ENCODE peak calls at places on chromosome 15, in seven cellular contexts. A is esophagus squamous epithelium; Z is left lung; K is H9; M is CD8-positive, alpha-beta T cell; T is left ventricle myocardium inferior; O is AG10803. S is an unnamed sample.

GRCh38 chr15:60871152-60871551 is 357.9 kb downstream of the RORA start:
- DNase-seq in A (no peak), Z (no peak), K (no peak), M (no peak), T (no peak), O (no peak), S (no peak)

GRCh38 chr15:40277472-40277871 is 5.4 kb downstream of the ANKRD63 start:
- DNase-seq in A (no peak), Z (no peak), K (no peak), M (no peak), T (no peak), O (no peak), S (no peak)

GRCh38 chr15:57767526-57767925 is 61.0 kb downstream of the POLR2M start:
- DNase-seq in A (no peak), Z (no peak), K (no peak), M (no peak), T (no peak), O (no peak), S (no peak)

GRCh38 chr15:39657714-39658113 is 76.8 kb downstream of the THBS1 start:
- DNase-seq in A (no peak), Z (no peak), K (no peak), M (no peak), T (no peak), O (peak), S (no peak)

GRCh38 chr15:38886315-38887163 is 321.9 kb upstream of the RASGRP1 start:
- DNase-seq in A (no peak), Z (no peak), K (no peak), M (no peak), T (no peak), O (peak), S (no peak)

GRCh38 chr15:30990036-30990435 is 1.4 kb downstream of the MTMR10 start:
- DNase-seq in A (no peak), Z (no peak), K (no peak), M (no peak), T (no peak), O (no peak), S (no peak)

GRCh38 chr15:77821188-77821958 is 188.7 kb upstream of the LINGO1 start:
- DNase-seq in A (no peak), Z (no peak), K (peak), M (no peak), T (peak), O (peak), S (no peak)

GRCh38 chr15:42060477-42060763 is 33.9 kb downstream of the PLA2G4D start:
- DNase-seq in A (no peak), Z (no peak), K (no peak), M (no peak), T (no peak), O (no peak), S (no peak)

GRCh38 chr15:40285151-40285898 is 2.5 kb upstream of the ANKRD63 start:
- DNase-seq in A (no peak), Z (no peak), K (no peak), M (no peak), T (no peak), O (peak), S (no peak)

GRCh38 chr15:85671156-85671555 is 123.6 kb downstream of the KLHL25 start:
- DNase-seq in A (no peak), Z (no peak), K (no peak), M (no peak), T (no peak), O (peak), S (no peak)

GRCh38 chr15:59296181-59296617 is 76.5 kb downstream of the MYO1E start:
- DNase-seq in A (no peak), Z (no peak), K (peak), M (no peak), T (no peak), O (peak), S (no peak)

GRCh38 chr15:74835312-74835823 is 7.6 kb downstream of the ULK3 start:
- DNase-seq in A (no peak), Z (peak), K (peak), M (peak), T (peak), O (peak), S (no peak)

GRCh38 chr15:42710662-42711061 is 26.3 kb downstream of the CDAN1 start:
- DNase-seq in A (no peak), Z (no peak), K (no peak), M (no peak), T (no peak), O (peak), S (no peak)

GRCh38 chr15:25611603-25612002 is 172.8 kb upstream of the UBE3A start:
- DNase-seq in A (no peak), Z (no peak), K (no peak), M (no peak), T (peak), O (peak), S (no peak)

GRCh38 chr15:64693134-64693533 is 82.3 kb downstream of the RBPMS2 start:
- DNase-seq in A (no peak), Z (no peak), K (no peak), M (no peak), T (no peak), O (peak), S (no peak)

GRCh38 chr15:34725565-34725964 is 29.2 kb downstream of the GJD2 start:
- DNase-seq in A (no peak), Z (no peak), K (no peak), M (no peak), T (no peak), O (peak), S (no peak)

GRCh38 chr15:90036806-90037509 is 35.8 kb downstream of the ZNF710 start:
- DNase-seq in A (no peak), Z (peak), K (no peak), M (no peak), T (no peak), O (no peak), S (no peak)

GRCh38 chr15:90035835-90036220 is 34.7 kb downstream of the ZNF710 start:
- DNase-seq in A (no peak), Z (peak), K (no peak), M (no peak), T (no peak), O (no peak), S (no peak)

GRCh38 chr15:90033448-90033847 is 32.3 kb downstream of the ZNF710 start:
- DNase-seq in A (no peak), Z (peak), K (no peak), M (no peak), T (no peak), O (no peak), S (no peak)

GRCh38 chr15:90036343-90036742 is 35.2 kb downstream of the ZNF710 start:
- DNase-seq in A (no peak), Z (no peak), K (no peak), M (no peak), T (no peak), O (no peak), S (no peak)

DNA sequence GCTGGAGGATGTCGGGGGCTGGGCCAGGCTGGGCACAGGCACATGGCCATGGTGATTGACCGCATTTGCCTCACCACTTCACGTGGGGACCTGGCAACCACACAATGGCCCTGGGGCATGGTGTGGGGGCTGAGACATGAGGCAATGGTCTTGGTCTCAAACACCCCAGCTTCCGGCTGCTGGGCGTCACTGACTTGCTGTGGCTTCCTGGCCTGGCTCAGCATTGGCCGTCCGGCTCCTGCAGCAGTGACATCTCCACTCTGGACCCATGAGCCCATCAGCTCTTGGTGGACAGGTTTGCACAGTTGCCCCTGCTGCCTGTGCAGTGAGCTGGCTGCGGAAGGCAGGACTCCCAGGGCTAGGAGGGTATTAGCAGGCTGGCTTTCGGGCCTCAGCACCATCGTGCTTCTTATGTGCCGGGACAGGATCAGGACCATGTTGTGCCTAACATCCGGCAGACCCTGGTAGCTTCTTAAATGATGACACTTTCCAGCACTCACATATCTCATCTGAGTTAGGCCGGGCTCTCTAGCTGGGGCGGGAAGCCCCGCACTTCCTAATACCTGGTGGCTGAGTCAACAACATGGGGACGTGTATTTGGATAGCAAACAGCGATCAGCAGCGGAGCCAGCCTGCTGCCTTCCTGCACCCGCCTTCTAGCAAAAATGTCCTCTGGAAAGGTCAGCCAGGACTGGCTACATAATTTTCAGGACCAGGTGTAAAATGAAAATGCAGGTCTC is 34.1 kb downstream of the ZNF710 start:
- DNase-seq in A (no peak), Z (peak), K (no peak), M (no peak), T (peak), O (peak), S (peak)
- TF ChIP-seq CTCF in A (no peak), Z (no peak), K (no peak), M (no peak), T (no peak), O (no peak), S (no peak)

GRCh38 chr15:63156086-63156707 is 1.1 kb downstream of the RPS27L start:
- DNase-seq in A (no peak), Z (no peak), K (no peak), M (no peak), T (no peak), O (no peak), S (no peak)
- TF ChIP-seq CTCF in A (peak), Z (no peak), K (no peak), M (no peak), T (no peak), O (peak), S (no peak)

GRCh38 chr15:71730277-71731144 is 79.8 kb upstream of the NR2E3 start:
- DNase-seq in A (no peak), Z (no peak), K (peak), M (no peak), T (peak), O (peak), S (no peak)
- TF ChIP-seq CTCF in A (peak), Z (peak), K (peak), M (peak), T (peak), O (peak), S (peak)

DNA sequence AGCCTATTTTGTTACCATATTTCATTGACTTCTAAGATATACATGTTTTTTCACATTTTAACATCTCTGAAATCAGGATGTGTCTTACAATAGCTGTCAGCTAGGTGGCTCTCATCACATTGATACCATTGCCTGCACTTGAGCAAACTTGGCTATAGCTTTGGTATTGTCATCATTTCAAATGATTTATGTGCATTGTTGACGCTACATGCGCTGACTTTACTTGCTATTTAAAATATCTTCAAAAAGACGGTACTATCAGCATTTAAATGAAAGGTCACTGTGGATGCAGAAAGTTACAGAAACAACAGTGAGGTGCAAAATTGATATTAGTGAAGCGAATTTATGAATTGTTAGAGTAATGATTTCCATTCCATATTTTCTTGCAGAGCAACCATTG is 54.0 kb upstream of the ABHD2 start:
- DNase-seq in A (no peak), Z (no peak), K (no peak), M (no peak), T (no peak), O (peak), S (no peak)
- TF ChIP-seq CTCF in A (peak), Z (no peak), K (peak), M (no peak), T (peak), O (peak), S (no peak)